ENCODE peak calls at places on chromosomes 12 and 14, in nine cellular contexts. E is activated T-helper 1 cell treated with anti-CD3 and anti-CD28 coated beads, Interleukin-2, amount 50 U/mL, for 16 hours; C is neural crest cell; Z is HCT116; K is AG04450; I is stimulated activated CD4-positive, alpha-beta T cell treated with anti-CD3 and anti-CD28 coated beads, Interleukin-2, amount 100 ng/mL, for 48 hours; T is tibial artery; Q is brain microvascular endothelial cell; U is AG08395. F is an unnamed sample.

GRCh38 chr14:44463386-44464004 is 43.6 kb downstream of the FSCB start:
- DNase-seq in C (no peak), T (no peak), K (no peak), E (no peak), U (no peak), I (no peak), Z (no peak), Q (no peak), F (peak)

GRCh38 chr12:127667131-127667685 is 599.8 kb upstream of the TMEM132C start:
- DNase-seq in C (no peak), U (peak), I (no peak), K (no peak), T (no peak), Q (no peak), Z (no peak), E (no peak), F (no peak)

GRCh38 chr14:99125113-99125512 is 146.9 kb downstream of the BCL11B start:
- DNase-seq in T (no peak), E (no peak), U (no peak), I (no peak), Z (no peak), Q (no peak), K (no peak), C (no peak), F (no peak)

GRCh38 chr12:108672054-108672453 is 38.4 kb upstream of the SELPLG start:
- DNase-seq in K (no peak), I (no peak), Z (no peak), E (no peak), U (no peak), Q (no peak), C (no peak), T (no peak), F (no peak)

GRCh38 chr14:69303086-69303485 is 43.1 kb downstream of the GALNT16 start:
- DNase-seq in E (no peak), T (peak), C (no peak), I (no peak), Q (no peak), K (no peak), U (no peak), Z (no peak), F (no peak)

GRCh38 chr12:71782007-71782406 is 27.3 kb downstream of the RAB21 start:
- DNase-seq in U (no peak), C (no peak), I (no peak), Q (no peak), E (no peak), T (no peak), Z (no peak), K (no peak), F (no peak)

GRCh38 chr14:71582705-71583104 is 349.5 kb upstream of the RGS6 start:
- DNase-seq in T (no peak), I (no peak), U (peak), K (peak), Q (peak), Z (no peak), C (no peak), E (no peak), F (peak)

GRCh38 chr12:18837025-18837424 is 99.1 kb downstream of the CAPZA3 start:
- DNase-seq in Q (no peak), U (no peak), K (no peak), I (no peak), C (no peak), Z (no peak), T (no peak), E (no peak), F (peak)

GRCh38 chr12:68276400-68276930 is 23.1 kb upstream of the IL22 start:
- DNase-seq in U (no peak), Q (no peak), C (no peak), Z (no peak), T (no peak), I (no peak), K (no peak), E (no peak), F (no peak)

GRCh38 chr12:11228268-11228879 is 41.1 kb downstream of the PRB3 start:
- DNase-seq in U (peak), E (no peak), I (peak), C (peak), K (no peak), T (no peak), Z (peak), Q (peak), F (peak)

GRCh38 chr14:50926851-50927386 is 17.4 kb downstream of the PYGL start:
- DNase-seq in K (no peak), Q (no peak), T (no peak), I (no peak), U (no peak), Z (no peak), C (no peak), E (no peak), F (no peak)

GRCh38 chr14:79543966-79544365 is 667.3 kb downstream of the DIO2 start:
- DNase-seq in Q (peak), I (no peak), C (no peak), K (no peak), U (no peak), T (no peak), E (no peak), Z (no peak), F (peak)

F was measured in A673.